ENCODE peak calls at places on chromosome 3, in four cellular contexts. H is endothelial cell, K is GM12865, C is GM03348. U is an unnamed sample.

GRCh38 chr3:160180581-160181216 is 44.5 kb upstream of the C3orf80 start:
- DNase-seq in H (peak), K (no peak), C (peak), U (peak)

GRCh38 chr3:70603103-70603502 is 290.7 kb upstream of the MDFIC2 start:
- DNase-seq in H (no peak), K (no peak), C (no peak), U (no peak)

GRCh38 chr3:38521391-38521987 is 25.3 kb downstream of the EXOG start:
- DNase-seq in H (peak), K (peak), C (peak), U (peak)

GRCh38 chr3:33865133-33865532 is 66.7 kb downstream of the PDCD6IP start:
- DNase-seq in H (no peak), K (no peak), C (no peak), U (no peak)

GRCh38 chr3:124791639-124792111 is 61.4 kb downstream of the UMPS start:
- DNase-seq in H (no peak), K (peak), C (peak), U (peak)

GRCh38 chr3:17775073-17775472 is 32.6 kb upstream of the TBC1D5 start:
- DNase-seq in H (no peak), K (no peak), C (no peak), U (no peak)

GRCh38 chr3:140274429-140274828 is 339.4 kb downstream of the CLSTN2 start:
- DNase-seq in H (no peak), K (no peak), C (no peak), U (no peak)

GRCh38 chr3:142072851-142073250 is 76.5 kb downstream of the TFDP2 start:
- DNase-seq in H (no peak), K (no peak), C (no peak), U (no peak)